ENCODE peak calls at places on chromosomes 2 and 18, in ten cellular contexts. Z, Q, R, X, Y, I, P, M, C and U are unnamed samples.

GRCh38 chr2:168378960-168379669 is 77.0 kb upstream of the CERS6 start:
- DNase-seq in Z (no peak), M (no peak), P (no peak), Y (no peak), R (no peak), Q (no peak), I (no peak), C (no peak), X (no peak), U (no peak)

GRCh38 chr2:149740490-149740889 is 152.9 kb upstream of the MMADHC start:
- DNase-seq in Y (no peak), X (no peak), R (no peak), Z (no peak), C (no peak), P (no peak), Q (no peak), I (no peak), M (no peak), U (no peak)

GRCh38 chr18:77635441-77635840 is 385.8 kb downstream of the GALR1 start:
- DNase-seq in C (no peak), I (no peak), R (no peak), P (no peak), Y (no peak), Z (no peak), Q (no peak), M (peak), X (no peak), U (no peak)

GRCh38 chr2:740446-741293 is 63.5 kb upstream of the TMEM18 start:
- DNase-seq in C (peak), Q (peak), Y (peak), X (peak), P (peak), I (peak), R (peak), Z (peak), M (peak), U (peak)

GRCh38 chr2:101473581-101473910 is 1.4 kb downstream of the RFX8 start:
- DNase-seq in Z (no peak), X (no peak), Y (no peak), Q (no peak), R (no peak), I (no peak), M (no peak), P (no peak), C (no peak), U (no peak)

GRCh38 chr2:232875256-232876070 is 5.4 kb downstream of the SNORC start:
- DNase-seq in Q (peak), Y (no peak), M (no peak), C (no peak), Z (no peak), X (no peak), P (no peak), R (no peak), I (no peak), U (no peak)

GRCh38 chr18:43622024-43622423 is 344.7 kb upstream of the SYT4 start:
- DNase-seq in I (no peak), P (no peak), R (no peak), C (no peak), X (no peak), M (no peak), Q (no peak), Y (no peak), Z (no peak), U (no peak)

GRCh38 chr2:63842149-63843061 is 709 bp downstream of the UGP2 start:
- DNase-seq in Y (no peak), M (no peak), R (peak), Z (no peak), C (no peak), I (peak), Q (peak), X (peak), P (peak), U (no peak)

GRCh38 chr18:65018184-65018583 is 732.6 kb upstream of the CDH7 start:
- DNase-seq in Z (no peak), Q (no peak), C (no peak), R (no peak), I (no peak), P (no peak), M (no peak), X (no peak), Y (no peak), U (no peak)

GRCh38 chr2:178328037-178328436 is 122.9 kb downstream of the PRKRA start:
- DNase-seq in X (no peak), M (no peak), I (peak), Y (no peak), Q (no peak), Z (no peak), P (no peak), R (no peak), C (no peak), U (no peak)